ENCODE peak calls at places on chromosomes 1 and 21, in four cellular contexts. V is HEK293T, E is K562, W is HepG2. P is an unnamed sample.

GRCh38 chr1:110003747-110004428 is 19.3 kb downstream of the AHCYL1 start:
- DNase-seq in W (peak), E (peak), V (peak), P (peak)

GRCh38 chr1:31714442-31715096 is 10.8 kb upstream of the COL16A1 start:
- DNase-seq in E (peak), V (peak), W (peak), P (no peak)

GRCh38 chr1:171901245-171901644 is 59.9 kb downstream of the DNM3 start:
- DNase-seq in E (no peak), W (no peak), V (no peak), P (no peak)

GRCh38 chr1:39711359-39712340 is 20.4 kb upstream of the HPCAL4 start:
- DNase-seq in E (peak), V (no peak), W (peak), P (no peak)

GRCh38 chr1:160630523-160631087 is 16.2 kb downstream of the SLAMF1 start:
- DNase-seq in V (no peak), E (no peak), W (no peak), P (no peak)

GRCh38 chr1:24996456-24996855 is 66.4 kb upstream of the RUNX3 start:
- DNase-seq in E (no peak), W (no peak), V (no peak), P (no peak)

GRCh38 chr1:205481279-205481617 is 23.2 kb upstream of the CDK18 start:
- DNase-seq in E (no peak), W (no peak), V (no peak), P (no peak)

GRCh38 chr1:226691257-226691656 is 47.8 kb downstream of the ITPKB start:
- DNase-seq in V (no peak), E (no peak), W (no peak), P (no peak)

GRCh38 chr1:153544453-153545066 is 1.0 kb downstream of the S100A4 start:
- DNase-seq in W (no peak), V (no peak), E (no peak), P (no peak)

GRCh38 chr1:186519981-186520380 is 59.1 kb upstream of the PDC start:
- DNase-seq in W (no peak), V (no peak), E (no peak), P (no peak)

GRCh38 chr1:151710187-151710586 is 6.4 kb downstream of the CELF3 start:
- DNase-seq in E (peak), V (peak), W (no peak), P (no peak)

GRCh38 chr1:240784776-240785175 is 172.8 kb upstream of the GREM2 start:
- DNase-seq in W (no peak), E (no peak), V (no peak), P (no peak)

GRCh38 chr1:197464039-197464438 is 196.0 kb downstream of the CRB1 start:
- DNase-seq in V (no peak), E (no peak), W (peak), P (no peak)

GRCh38 chr1:29180497-29181412 is 945 bp downstream of the SRSF4 start:
- DNase-seq in W (no peak), V (no peak), E (no peak), P (no peak)

GRCh38 chr1:85801520-85801919 is 93.3 kb upstream of the ZNHIT6 start:
- DNase-seq in E (no peak), W (no peak), V (no peak), P (no peak)

GRCh38 chr1:27070390-27071048 is 57.9 kb upstream of the TENT5B start:
- DNase-seq in E (no peak), W (no peak), V (no peak), P (no peak)

GRCh38 chr1:234628099-234628498 is 18.1 kb upstream of the IRF2BP2 start:
- DNase-seq in W (no peak), E (no peak), V (no peak), P (no peak)

GRCh38 chr1:234629026-234629425 is 19.0 kb upstream of the IRF2BP2 start:
- DNase-seq in E (no peak), V (no peak), W (no peak), P (no peak)

GRCh38 chr1:234634387-234634786 is 24.4 kb upstream of the IRF2BP2 start:
- DNase-seq in W (no peak), V (no peak), E (no peak), P (no peak)

GRCh38 chr1:234632225-234632624 is 22.2 kb upstream of the IRF2BP2 start:
- DNase-seq in V (no peak), E (no peak), W (no peak), P (no peak)

GRCh38 chr1:234631721-234632125 is 21.7 kb upstream of the IRF2BP2 start:
- DNase-seq in E (no peak), V (no peak), W (peak), P (no peak)
- TF ChIP-seq FOXK2 in E (no peak), V (no peak), W (no peak), P (no peak)

GRCh38 chr1:200351826-200352549 is 57.8 kb downstream of the ZNF281 start:
- DNase-seq in W (no peak), V (no peak), E (no peak), P (no peak)
- TF ChIP-seq FOXK2 in W (no peak), V (no peak), E (no peak), P (no peak)

DNA sequence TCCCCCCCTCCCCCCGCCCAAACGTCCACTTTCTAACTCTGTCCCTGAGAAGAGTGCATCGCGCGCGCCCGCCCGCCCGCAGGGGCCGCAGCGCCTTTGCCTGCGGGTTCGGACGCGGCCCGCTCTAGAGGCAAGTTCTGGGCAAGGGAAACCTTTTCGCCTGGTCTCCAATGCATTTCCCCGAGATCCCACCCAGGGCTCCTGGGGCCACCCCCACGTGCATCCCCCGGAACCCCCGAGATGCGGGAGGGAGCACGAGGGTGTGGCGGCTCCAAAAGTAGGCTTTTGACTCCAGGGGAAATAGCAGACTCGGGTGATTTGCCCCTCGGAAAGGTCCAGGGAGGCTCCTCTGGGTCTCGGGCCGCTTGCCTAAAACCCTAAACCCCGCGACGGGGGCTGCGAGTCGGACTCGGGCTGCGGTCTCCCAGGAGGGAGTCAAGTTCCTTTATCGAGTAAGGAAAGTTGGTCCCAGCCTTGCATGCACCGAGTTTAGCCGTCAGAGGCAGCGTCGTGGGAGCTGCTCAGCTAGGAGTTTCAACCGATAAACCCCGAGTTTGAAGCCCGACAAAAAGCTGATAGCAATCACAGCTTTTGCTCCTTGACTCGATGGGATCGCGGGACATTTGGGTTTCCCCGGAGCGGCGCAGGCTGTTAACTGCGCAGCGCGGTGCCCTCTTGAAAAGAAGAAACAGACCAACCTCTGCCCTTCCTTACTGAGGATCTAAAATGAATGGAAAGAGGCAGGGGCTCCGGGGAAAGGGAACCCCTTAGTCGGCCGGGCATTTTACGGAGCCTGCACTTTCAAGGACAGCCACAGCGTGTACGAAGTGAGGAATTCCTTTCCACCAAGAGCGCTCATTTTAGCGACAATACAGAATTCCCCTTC is 158.1 kb downstream of the RUNX1 start:
- DNase-seq in V (no peak), E (no peak), W (no peak), P (no peak)
- TF ChIP-seq FOXK2 in V (no peak), E (no peak), W (no peak), P (no peak)

GRCh38 chr1:62676606-62677356 is 11.4 kb downstream of the DOCK7 start:
- DNase-seq in V (no peak), E (no peak), W (no peak), P (no peak)
- TF ChIP-seq FOXK2 in V (no peak), E (no peak), W (no peak), P (no peak)

DNA sequence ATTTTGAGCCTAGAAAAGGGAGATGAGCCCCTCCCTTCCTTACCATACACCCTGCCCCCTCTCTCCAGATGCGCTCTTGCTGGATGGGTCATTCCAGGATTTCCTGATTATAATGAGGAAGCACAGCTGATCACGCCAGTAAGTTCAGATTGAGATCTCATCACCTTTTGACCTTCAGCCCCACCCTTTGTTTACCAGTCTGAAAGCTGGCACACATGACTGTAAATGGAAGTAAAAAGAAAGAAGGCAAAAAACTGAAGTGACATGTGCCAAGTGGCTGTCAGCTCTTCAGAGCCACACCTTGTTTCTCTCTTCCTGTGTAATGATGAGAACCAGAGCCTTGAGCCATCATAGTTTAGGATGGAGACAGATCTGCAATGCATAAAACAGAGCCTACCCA is 27.9 kb downstream of the S1PR1 start:
- DNase-seq in W (no peak), E (no peak), V (no peak), P (no peak)
- TF ChIP-seq FOXK2 in W (no peak), E (no peak), V (no peak), P (no peak)

GRCh38 chr1:219931033-219931432 is 2.7 kb upstream of the SLC30A10 start:
- DNase-seq in W (no peak), E (no peak), V (peak), P (no peak)
- TF ChIP-seq FOXK2 in W (no peak), E (no peak), V (no peak), P (no peak)

DNA sequence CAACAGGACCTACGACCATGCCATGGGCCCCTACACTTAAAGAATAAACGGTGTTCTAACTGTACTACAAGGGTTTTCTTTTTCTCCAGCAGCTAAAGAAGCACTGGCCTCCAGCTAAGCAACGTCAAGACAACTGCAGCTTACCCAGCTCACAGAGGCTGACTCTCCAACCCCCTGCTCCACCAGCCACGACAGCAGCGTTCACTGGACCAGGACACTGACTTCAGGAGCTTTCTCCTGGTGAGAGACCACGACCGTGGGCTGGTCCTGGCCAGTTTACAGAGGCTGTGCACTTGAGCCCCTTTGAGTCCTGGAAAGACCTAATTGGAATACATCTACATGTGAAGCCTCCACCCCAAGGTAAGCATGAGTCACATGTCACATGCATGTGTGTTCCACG is 39.4 kb downstream of the WNT9A start:
- DNase-seq in E (no peak), W (no peak), V (no peak), P (no peak)
- TF ChIP-seq FOXK2 in E (no peak), W (no peak), V (no peak), P (no peak)

GRCh38 chr1:168452329-168452728 is 91.5 kb downstream of the XCL2 start:
- DNase-seq in V (no peak), W (no peak), E (peak), P (no peak)

GRCh38 chr1:168453056-168453455 is 90.7 kb downstream of the XCL2 start:
- DNase-seq in E (no peak), W (no peak), V (no peak), P (no peak)

GRCh38 chr1:168454211-168454815 is 89.5 kb downstream of the XCL2 start:
- DNase-seq in V (no peak), E (no peak), W (no peak), P (no peak)

GRCh38 chr1:168455764-168456163 is 88.0 kb downstream of the XCL2 start:
- DNase-seq in E (no peak), W (no peak), V (no peak), P (no peak)
- TF ChIP-seq FOXK2 in E (no peak), W (no peak), V (no peak), P (no peak)

DNA sequence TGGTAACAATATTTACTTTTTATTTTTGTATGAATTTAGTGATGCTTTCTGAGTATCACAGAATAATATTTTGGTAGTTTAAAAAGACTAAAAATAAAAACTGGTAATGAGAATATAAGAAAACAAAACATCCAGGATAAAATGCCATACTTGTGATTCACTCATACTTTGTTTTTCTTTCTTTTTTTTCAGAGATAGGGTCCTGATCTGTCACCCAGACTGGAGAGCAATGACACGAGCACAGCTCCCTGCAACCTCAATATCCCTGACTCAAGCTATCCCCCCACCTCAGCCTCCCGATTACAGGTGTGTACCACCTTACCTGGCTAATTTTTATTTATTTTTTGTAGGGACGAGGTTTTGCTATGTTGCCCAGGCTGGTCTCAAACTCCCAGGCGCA is 64.2 kb upstream of the ADAM30 start:
- DNase-seq in V (no peak), E (no peak), W (no peak), P (no peak)
- TF ChIP-seq FOXK2 in V (no peak), E (no peak), W (no peak), P (no peak)

DNA sequence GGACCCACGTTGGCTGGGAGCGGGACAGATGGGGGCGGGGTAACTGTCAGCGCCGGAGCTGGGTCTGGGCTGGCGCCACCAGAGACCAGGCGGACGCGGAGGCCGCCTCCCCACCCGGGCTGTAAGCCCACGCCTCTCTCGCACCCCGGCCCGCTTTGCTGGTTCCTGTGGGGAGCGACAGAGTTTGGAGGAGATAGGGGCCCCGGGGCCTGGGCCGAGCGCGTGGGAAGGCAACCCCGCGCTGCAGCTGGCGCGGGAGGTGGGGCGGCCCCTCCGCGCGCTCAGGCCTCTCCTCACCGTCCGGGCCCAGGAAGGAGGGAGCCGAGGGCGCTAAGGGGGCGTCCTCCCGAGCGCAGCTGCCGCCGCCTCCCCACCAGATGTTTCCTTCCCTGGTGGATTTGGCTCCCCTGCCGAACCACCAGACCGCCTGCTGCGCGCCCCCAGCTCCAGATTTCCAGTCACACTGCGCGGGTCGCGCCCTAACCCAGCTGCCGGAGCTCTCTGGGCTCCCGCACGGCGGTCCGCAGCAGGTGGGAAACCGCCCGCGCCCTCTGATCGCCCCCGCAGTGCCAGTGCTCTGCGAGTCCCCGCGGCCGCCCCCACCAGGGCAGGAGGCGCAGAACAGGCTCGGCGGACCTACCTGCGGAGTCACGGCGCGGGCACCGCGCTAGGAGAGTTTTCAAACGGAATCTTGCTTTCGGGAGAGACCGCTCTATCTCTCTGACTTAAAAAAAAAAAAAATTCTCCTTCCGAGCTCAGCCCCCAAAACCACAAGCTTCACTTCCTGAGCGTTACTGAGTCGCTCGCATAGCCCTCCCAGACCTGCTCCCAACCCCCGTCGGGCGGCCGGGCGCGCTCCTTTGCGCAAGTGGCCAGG is 1.1 kb downstream of the GFI1 start:
- DNase-seq in V (peak), W (peak), E (peak), P (no peak)
- TF ChIP-seq FOXK2 in V (no peak), W (no peak), E (no peak), P (no peak)

P was measured in GM12878.